ENCODE peak calls at places on chromosomes 16 and 17, in four cellular contexts. L is upper lobe of right lung, E is right atrium auricular region, X is prostate gland. A is an unnamed sample. For H3K4me1, the result is how much of the 10 kb centered on the place peaks cover.

GRCh38 chr17:19583871-19584270 is 50.2 kb downstream of the SLC47A1 start:
- DNase-seq in L (no peak), X (no peak), E (no peak), A (no peak)

GRCh38 chr17:75346906-75347305 is 57.7 kb upstream of the SLC25A19 start:
- DNase-seq in L (no peak), X (no peak), E (no peak), A (no peak)

GRCh38 chr17:59840908-59841666 is 51.7 kb downstream of the TUBD1 start:
- DNase-seq in X (no peak), L (no peak), E (no peak), A (no peak)

GRCh38 chr16:86921289-86921688 is 342.9 kb downstream of the FOXL1 start:
- DNase-seq in L (no peak), E (no peak), X (no peak), A (no peak)

GRCh38 chr17:38430316-38430715 is 2.1 kb downstream of the ARHGAP23 start:
- DNase-seq in L (no peak), E (no peak), X (no peak), A (no peak)

GRCh38 chr17:35315283-35315682 is 58.1 kb downstream of the SLFN11 start:
- DNase-seq in X (peak), L (no peak), E (no peak), A (no peak)

GRCh38 chr16:49556252-49557069 is 182.9 kb downstream of the C16orf78 start:
- DNase-seq in X (no peak), L (no peak), E (no peak), A (no peak)

GRCh38 chr17:6326483-6326882 is 108.4 kb downstream of the AIPL1 start:
- DNase-seq in X (no peak), E (no peak), L (no peak), A (no peak)

GRCh38 chr17:79340771-79341528 is 266.3 kb downstream of the ENGASE start:
- DNase-seq in X (no peak), E (no peak), L (no peak), A (no peak)

GRCh38 chr16:85316944-85317343 is 204.7 kb upstream of the CIBAR2 start:
- DNase-seq in X (no peak), E (no peak), L (no peak), A (no peak)

GRCh38 chr17:30824002-30824355 is 513 bp downstream of the CRLF3 start:
- DNase-seq in L (no peak), E (no peak), X (no peak), A (no peak)

GRCh38 chr17:31525801-31526549 is 134.5 kb downstream of the RAB11FIP4 start:
- DNase-seq in E (no peak), X (no peak), L (no peak), A (no peak)

GRCh38 chr16:641326-642188 is at the start of gene MCRIP2:
- DNase-seq in L (peak), X (peak), E (peak), A (no peak)

GRCh38 chr17:21251611-21252010 is 1.6 kb downstream of the NATD1 start:
- DNase-seq in L (no peak), X (no peak), E (no peak), A (no peak)

GRCh38 chr16:910181-910580 is 60.6 kb downstream of the LMF1 start:
- DNase-seq in L (no peak), E (no peak), X (no peak), A (no peak)

GRCh38 chr17:63279498-63280230 is 166.4 kb downstream of the CYB561 start:
- DNase-seq in X (no peak), E (no peak), L (no peak), A (no peak)

GRCh38 chr17:17959520-17960361 is 12.5 kb downstream of the TOM1L2 start:
- DNase-seq in E (no peak), X (no peak), L (no peak), A (no peak)

GRCh38 chr17:76353004-76353598 is 615 bp downstream of the PRPSAP1 start:
- DNase-seq in E (no peak), L (peak), X (peak), A (no peak)

GRCh38 chr16:31386157-31386984 is 6.8 kb upstream of the ITGAD start:
- DNase-seq in E (no peak), X (no peak), L (no peak), A (no peak)

GRCh38 chr16:17173134-17173729 is 297.5 kb downstream of the XYLT1 start:
- DNase-seq in X (no peak), L (peak), E (peak), A (no peak)

GRCh38 chr16:49019081-49019633 is 262.5 kb downstream of the CBLN1 start:
- DNase-seq in L (no peak), E (no peak), X (no peak), A (no peak)

GRCh38 chr16:13350000-13350399 is 448.6 kb downstream of the SHISA9 start:
- DNase-seq in L (no peak), E (no peak), X (no peak), A (no peak)

GRCh38 chr16:51767564-51767963 is 616.5 kb upstream of the SALL1 start:
- DNase-seq in X (no peak), E (no peak), L (no peak), A (no peak)
- H3K4me1 ChIP-seq in X (under half), E (under half), L (under half), A (under half)

GRCh38 chr17:28571255-28572122 is at the start of gene PIGS:
- DNase-seq in X (peak), L (peak), E (peak), A (peak)
- TF ChIP-seq CTCF in X (no peak), L (no peak), E (no peak), A (no peak)

GRCh38 chr16:69410285-69410990 is 14.0 kb upstream of the CYB5B start:
- DNase-seq in E (no peak), L (no peak), X (no peak), A (no peak)

GRCh38 chr16:69408451-69408850 is 16.0 kb upstream of the CYB5B start:
- DNase-seq in L (no peak), E (no peak), X (no peak), A (no peak)

GRCh38 chr16:69413045-69413664 is 11.3 kb upstream of the CYB5B start:
- DNase-seq in L (no peak), E (peak), X (no peak), A (no peak)

GRCh38 chr16:69411064-69411985 is 13.1 kb upstream of the CYB5B start:
- DNase-seq in E (no peak), X (no peak), L (no peak), A (no peak)

GRCh38 chr16:69412287-69412686 is 12.1 kb upstream of the CYB5B start:
- DNase-seq in L (no peak), X (no peak), E (peak), A (no peak)
- H3K27ac ChIP-seq in L (no peak), X (no peak), E (no peak), A (no peak)

GRCh38 chr17:40548982-40549680 is 16.1 kb downstream of the CCR7 start:
- DNase-seq in X (no peak), L (peak), E (peak), A (no peak)
- H3K4me1 ChIP-seq in X (under half), L (half or more), E (half or more), A (under half)

GRCh38 chr16:6646891-6647290 is 685.8 kb upstream of the RBFOX1 start:
- DNase-seq in X (no peak), L (no peak), E (no peak), A (no peak)

GRCh38 chr16:6642271-6642670 is 690.4 kb upstream of the RBFOX1 start:
- DNase-seq in L (no peak), E (no peak), X (no peak), A (no peak)

GRCh38 chr16:6644916-6645315 is 687.7 kb upstream of the RBFOX1 start:
- DNase-seq in E (no peak), X (no peak), L (no peak), A (no peak)

GRCh38 chr16:6643083-6643686 is 689.5 kb upstream of the RBFOX1 start:
- DNase-seq in E (peak), X (peak), L (no peak), A (no peak)

DNA sequence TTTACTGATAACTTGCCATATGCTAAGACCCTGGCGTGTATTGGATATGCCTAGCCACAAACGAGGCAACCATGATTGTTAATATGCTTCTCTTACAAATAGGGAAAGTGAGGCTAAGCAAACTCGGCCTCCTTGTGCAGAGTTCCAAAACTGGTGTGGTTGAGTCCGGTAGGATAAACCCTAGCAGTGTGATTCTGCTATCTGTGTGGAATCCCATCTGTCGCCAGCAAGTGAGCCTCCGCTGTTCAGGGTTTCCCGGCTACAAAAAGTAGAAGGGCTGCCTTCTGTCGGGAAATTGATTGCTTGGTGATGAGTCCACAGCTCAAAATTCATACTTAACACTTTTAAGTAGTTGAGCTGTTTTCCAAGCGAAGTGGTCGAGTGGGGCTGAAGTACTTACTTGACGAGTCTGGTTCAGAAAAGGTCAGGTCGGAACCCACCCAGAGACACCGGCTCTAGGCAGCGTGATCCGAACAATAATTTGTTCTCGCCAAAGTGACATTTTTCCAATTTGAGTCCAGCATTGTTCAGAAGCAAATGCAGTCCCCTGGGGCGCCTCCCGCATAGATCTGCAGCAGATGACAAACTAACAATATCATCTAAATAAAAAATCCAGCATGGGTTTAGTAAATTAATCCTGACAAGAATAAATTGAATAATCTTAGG is 686.8 kb upstream of the RBFOX1 start:
- DNase-seq in L (no peak), E (no peak), X (no peak), A (no peak)
- TF ChIP-seq CTCF in L (no peak), E (no peak), X (no peak), A (no peak)

GRCh38 chr16:22186517-22186916 is 19.6 kb upstream of the EEF2K start:
- DNase-seq in E (no peak), X (no peak), L (no peak), A (no peak)

GRCh38 chr16:22188267-22188594 is 17.8 kb upstream of the EEF2K start:
- DNase-seq in L (no peak), X (no peak), E (no peak), A (no peak)

GRCh38 chr16:22189473-22190168 is 16.5 kb upstream of the EEF2K start:
- DNase-seq in X (peak), E (peak), L (peak), A (no peak)

GRCh38 chr16:22190169-22191088 is 15.6 kb upstream of the EEF2K start:
- DNase-seq in E (peak), X (peak), L (peak), A (peak)

DNA sequence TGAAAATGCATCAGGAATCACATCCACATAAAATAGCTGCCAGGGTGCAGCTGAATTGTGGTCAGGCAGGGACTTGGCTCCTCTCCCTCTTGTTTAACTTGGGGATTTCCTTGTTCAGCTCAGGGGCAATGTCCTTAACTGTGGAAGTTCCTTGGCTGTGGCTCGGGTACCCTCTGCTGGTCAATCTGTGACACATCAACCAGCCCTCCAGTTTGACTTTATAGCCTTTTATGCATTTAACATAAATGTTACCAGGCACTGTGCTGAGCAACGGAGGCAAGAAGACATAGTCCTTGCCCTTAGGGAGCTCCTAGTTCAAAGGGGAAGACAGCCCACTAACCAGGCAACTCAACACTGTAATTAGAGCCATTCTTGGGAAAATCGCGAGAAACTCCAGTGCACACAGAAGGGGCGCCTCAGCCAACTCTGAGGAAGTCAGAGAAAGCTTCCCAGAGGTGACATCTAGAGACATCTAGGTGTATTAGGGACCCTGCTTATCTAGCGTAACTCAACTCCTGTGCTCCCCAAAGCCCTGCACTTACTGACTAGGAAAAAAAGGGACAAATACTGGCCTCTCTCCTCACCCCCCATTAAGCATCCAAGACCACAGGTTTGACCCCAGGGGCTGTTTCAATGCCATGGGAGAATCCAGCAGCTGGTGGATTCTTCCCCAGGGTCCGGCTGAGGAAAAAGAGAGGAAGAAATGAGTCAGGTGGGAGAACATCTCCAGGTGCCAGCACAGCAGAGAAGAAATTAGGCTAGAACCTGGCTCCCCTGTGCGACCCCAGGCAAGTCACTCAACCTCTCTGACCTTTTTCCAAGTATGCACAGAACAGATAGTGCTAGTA is 17.3 kb upstream of the EEF2K start:
- DNase-seq in X (peak), E (peak), L (peak), A (peak)
- H3K27ac ChIP-seq in X (peak), E (peak), L (peak), A (peak)

GRCh38 chr17:29256735-29257466 is 10.2 kb downstream of the CRYBA1 start:
- DNase-seq in E (no peak), L (no peak), X (no peak), A (no peak)
- H3K4me1 ChIP-seq in E (under half), L (under half), X (under half), A (under half)

GRCh38 chr16:25106567-25107465 is 4.7 kb upstream of the LCMT1 start:
- DNase-seq in X (peak), L (peak), E (peak), A (peak)
- TF ChIP-seq CTCF in X (no peak), L (peak), E (peak), A (no peak)